ENCODE peak calls at places on chromosomes 7 and 10, in four cellular contexts. One of them, this sample, is unnamed. For H3K4me1, the result is how much of the 10 kb centered on the place peaks cover.

GRCh38 chr10:51718804-51719291 is 19.5 kb upstream of the CSTF2T start:
- DNase-seq in A549: no peak
- DNase-seq in aorta: no peak
- DNase-seq in neuronal stem cell: no peak
- DNase-seq in this sample: no peak

GRCh38 chr10:92573091-92573797 is 649 bp downstream of the IDE start:
- DNase-seq in aorta: peak
- DNase-seq in A549: peak
- DNase-seq in neuronal stem cell: peak
- DNase-seq in this sample: peak

GRCh38 chr10:129849452-129849750 is 114.7 kb downstream of the EBF3 start:
- DNase-seq in A549: no peak
- DNase-seq in neuronal stem cell: no peak
- DNase-seq in aorta: no peak
- DNase-seq in this sample: no peak

GRCh38 chr10:98055875-98056516 is 25.6 kb upstream of the CRTAC1 start:
- DNase-seq in neuronal stem cell: peak
- DNase-seq in aorta: no peak
- DNase-seq in A549: no peak
- DNase-seq in this sample: no peak

GRCh38 chr10:74921744-74922143 is 95.3 kb downstream of the KAT6B start:
- DNase-seq in A549: no peak
- DNase-seq in neuronal stem cell: peak
- DNase-seq in aorta: no peak
- DNase-seq in this sample: no peak

GRCh38 chr10:117980216-117980615 is 66.5 kb downstream of the RAB11FIP2 start:
- DNase-seq in A549: peak
- DNase-seq in aorta: no peak
- DNase-seq in neuronal stem cell: no peak
- DNase-seq in this sample: no peak

GRCh38 chr10:121511943-121512342 is 86.3 kb downstream of the FGFR2 start:
- DNase-seq in aorta: no peak
- DNase-seq in A549: no peak
- DNase-seq in neuronal stem cell: no peak
- DNase-seq in this sample: no peak

GRCh38 chr7:18315241-18315640 is 180.3 kb upstream of the HDAC9 start:
- DNase-seq in A549: no peak
- DNase-seq in neuronal stem cell: no peak
- DNase-seq in aorta: no peak
- DNase-seq in this sample: no peak

GRCh38 chr10:14570800-14571199 is 203.9 kb downstream of the FAM107B start:
- DNase-seq in neuronal stem cell: no peak
- DNase-seq in A549: no peak
- DNase-seq in aorta: no peak
- DNase-seq in this sample: no peak

GRCh38 chr7:98204670-98205069 is 6.6 kb upstream of the BHLHA15 start:
- DNase-seq in neuronal stem cell: no peak
- DNase-seq in aorta: no peak
- DNase-seq in A549: no peak
- DNase-seq in this sample: no peak

GRCh38 chr10:1420663-1421362 is 316.5 kb downstream of the ADARB2 start:
- DNase-seq in neuronal stem cell: peak
- DNase-seq in A549: peak
- DNase-seq in aorta: no peak
- DNase-seq in this sample: no peak

DNA sequence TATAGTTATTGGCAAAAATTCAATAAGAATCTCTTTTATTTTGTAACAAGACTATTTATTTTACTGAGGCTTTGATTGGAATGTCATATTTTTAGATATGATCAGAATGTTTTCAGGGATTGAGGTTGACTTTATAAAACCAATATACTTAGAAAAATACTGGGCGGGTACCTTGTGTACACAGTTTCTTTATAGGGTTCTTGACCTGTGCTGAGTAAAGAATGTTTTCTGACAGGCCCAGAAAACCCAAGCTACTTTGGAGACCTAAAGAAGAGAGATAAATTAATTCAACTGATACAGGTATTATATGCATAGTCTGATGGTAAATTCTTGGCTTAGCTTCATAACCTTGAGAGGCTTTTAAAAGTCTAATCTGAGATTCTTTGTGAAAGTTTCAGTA is 23.9 kb upstream of the SPAM1 start:
- DNase-seq in A549: no peak
- DNase-seq in neuronal stem cell: no peak
- DNase-seq in aorta: no peak
- DNase-seq in this sample: no peak
- H3K4me1 ChIP-seq in A549: under half
- H3K4me1 ChIP-seq in neuronal stem cell: under half
- H3K4me1 ChIP-seq in aorta: under half
- H3K4me1 ChIP-seq in this sample: under half

DNA sequence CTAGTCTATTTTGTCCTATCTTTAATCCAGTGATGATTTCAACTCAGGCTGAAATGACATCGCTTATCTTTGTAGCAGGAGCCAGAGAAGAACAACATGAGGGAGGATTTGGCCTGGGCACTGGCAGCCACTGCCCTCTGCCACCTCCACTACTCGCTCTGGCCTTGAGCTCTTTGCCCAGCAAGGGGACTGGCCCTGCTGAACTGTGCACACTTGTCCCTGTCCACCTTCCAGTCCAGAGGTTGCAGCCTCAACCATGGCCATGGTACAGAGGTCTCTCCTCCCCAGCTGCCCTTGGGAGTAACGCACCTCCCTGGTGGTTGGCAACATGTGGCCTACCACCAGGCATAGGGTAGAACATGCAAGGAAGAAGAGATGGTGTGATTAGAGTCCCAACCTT is 8.4 kb downstream of the HABP2 start:
- DNase-seq in A549: no peak
- DNase-seq in neuronal stem cell: no peak
- DNase-seq in aorta: no peak
- DNase-seq in this sample: no peak
- H3K4me1 ChIP-seq in A549: under half
- H3K4me1 ChIP-seq in neuronal stem cell: under half
- H3K4me1 ChIP-seq in aorta: under half
- H3K4me1 ChIP-seq in this sample: under half

GRCh38 chr10:69348824-69349541 is 67.7 kb downstream of the TACR2 start:
- DNase-seq in A549: peak
- DNase-seq in neuronal stem cell: no peak
- DNase-seq in aorta: peak
- DNase-seq in this sample: peak
- H3K4me1 ChIP-seq in A549: under half
- H3K4me1 ChIP-seq in neuronal stem cell: under half
- H3K4me1 ChIP-seq in aorta: under half
- H3K4me1 ChIP-seq in this sample: under half

GRCh38 chr10:96835826-96836365 is 3.8 kb downstream of the LCOR start:
- DNase-seq in aorta: no peak
- DNase-seq in A549: no peak
- DNase-seq in neuronal stem cell: no peak
- DNase-seq in this sample: no peak

GRCh38 chr10:96831867-96832720 is at the start of gene LCOR:
- DNase-seq in neuronal stem cell: peak
- DNase-seq in A549: peak
- DNase-seq in aorta: peak
- DNase-seq in this sample: peak

GRCh38 chr10:96833220-96834001 is 1.3 kb downstream of the LCOR start:
- DNase-seq in aorta: no peak
- DNase-seq in A549: peak
- DNase-seq in neuronal stem cell: peak
- DNase-seq in this sample: peak

GRCh38 chr10:96832721-96833219 is 672 bp downstream of the LCOR start:
- DNase-seq in neuronal stem cell: peak
- DNase-seq in aorta: peak
- DNase-seq in A549: peak
- DNase-seq in this sample: peak

GRCh38 chr10:96834121-96834520 is 2.0 kb downstream of the LCOR start:
- DNase-seq in aorta: no peak
- DNase-seq in A549: no peak
- DNase-seq in neuronal stem cell: no peak
- DNase-seq in this sample: no peak
- H3K4me1 ChIP-seq in aorta: under half
- H3K4me1 ChIP-seq in A549: under half
- H3K4me1 ChIP-seq in neuronal stem cell: under half
- H3K4me1 ChIP-seq in this sample: half or more

DNA sequence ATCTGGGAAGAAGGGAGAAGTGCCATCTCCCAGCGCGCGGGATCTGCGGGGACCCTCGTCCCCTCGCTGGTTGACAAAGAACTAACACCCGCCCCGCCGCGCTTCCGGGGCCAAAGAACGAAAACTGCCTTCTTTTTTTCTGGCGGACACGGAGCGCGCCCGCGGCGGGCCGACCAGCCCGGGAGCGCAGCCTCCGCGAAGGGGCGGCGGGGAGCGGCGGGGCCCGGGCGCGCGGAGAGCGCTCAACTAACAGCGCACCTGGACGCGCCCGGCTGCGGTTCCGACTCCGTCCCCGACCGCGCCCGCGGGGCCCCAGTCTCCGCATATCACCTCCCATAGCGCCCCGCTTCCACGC is 380 bp downstream of the PDLIM1 start:
- DNase-seq in A549: no peak
- DNase-seq in aorta: peak
- DNase-seq in neuronal stem cell: no peak
- DNase-seq in this sample: no peak
- H3K4me1 ChIP-seq in A549: under half
- H3K4me1 ChIP-seq in aorta: under half
- H3K4me1 ChIP-seq in neuronal stem cell: under half
- H3K4me1 ChIP-seq in this sample: under half

This sample was measured in sigmoid colon.